ENCODE peak calls at places on chromosome 18, in ten cellular contexts. H is H9; J is left ventricle myocardium inferior; A is CD8-positive, alpha-beta T cell; T is tibial nerve; X is pancreas; B is Karpas-422; I is HCT116; G is heart right ventricle; D is mammary epithelial cell. N is an unnamed sample. For H3K27me3, the result is how much of the 10 kb centered on the place peaks cover.

GRCh38 chr18:2444201-2444875 is 127.0 kb downstream of the METTL4 start:
- DNase-seq in H (no peak), J (no peak), A (no peak), T (no peak), X (no peak), B (no peak), I (no peak), G (no peak), D (no peak), N (no peak)

GRCh38 chr18:28778706-28779105 is 601.8 kb upstream of the CDH2 start:
- DNase-seq in H (no peak), J (no peak), A (no peak), T (no peak), X (no peak), B (no peak), I (no peak), G (no peak), D (no peak), N (no peak)

GRCh38 chr18:27964811-27965210 is 212.1 kb downstream of the CDH2 start:
- DNase-seq in H (no peak), J (no peak), A (no peak), T (no peak), X (no peak), B (no peak), I (no peak), G (no peak), D (peak), N (no peak)

GRCh38 chr18:9739516-9739915 is 31.4 kb downstream of the RAB31 start:
- DNase-seq in H (no peak), J (no peak), A (no peak), T (no peak), X (no peak), B (peak), I (no peak), G (no peak), D (no peak), N (no peak)

GRCh38 chr18:11153096-11153495 is 3.7 kb upstream of the PIEZO2 start:
- DNase-seq in H (no peak), J (no peak), A (no peak), T (no peak), X (no peak), B (no peak), I (no peak), G (no peak), D (no peak), N (no peak)

GRCh38 chr18:51867767-51868166 is 472.2 kb upstream of the DCC start:
- DNase-seq in H (no peak), J (no peak), A (no peak), T (no peak), X (no peak), B (peak), I (no peak), G (no peak), D (peak), N (no peak)

GRCh38 chr18:62448426-62448825 is 74.4 kb upstream of the ZCCHC2 start:
- DNase-seq in H (no peak), J (no peak), A (no peak), T (no peak), X (no peak), B (no peak), I (no peak), G (no peak), D (no peak), N (no peak)

GRCh38 chr18:49569701-49570100 is 7.8 kb downstream of the LIPG start:
- DNase-seq in H (no peak), J (no peak), A (no peak), T (no peak), X (no peak), B (no peak), I (no peak), G (no peak), D (peak), N (no peak)

GRCh38 chr18:8797206-8797605 is 91.8 kb downstream of the MTCL1 start:
- DNase-seq in H (no peak), J (no peak), A (no peak), T (no peak), X (no peak), B (no peak), I (no peak), G (no peak), D (no peak), N (peak)

GRCh38 chr18:49183921-49184320 is 233.2 kb upstream of the SMAD7 start:
- DNase-seq in H (no peak), J (no peak), A (no peak), T (no peak), X (no peak), B (no peak), I (no peak), G (no peak), D (no peak), N (no peak)

GRCh38 chr18:4106407-4107033 is 348.6 kb downstream of the DLGAP1 start:
- DNase-seq in H (peak), J (peak), A (peak), T (peak), X (no peak), B (peak), I (peak), G (peak), D (peak), N (no peak)

GRCh38 chr18:74370163-74370562 is 54.5 kb downstream of the C18orf63 start:
- DNase-seq in H (no peak), J (no peak), A (no peak), T (no peak), X (no peak), B (no peak), I (no peak), G (no peak), D (no peak), N (no peak)

GRCh38 chr18:48142353-48142752 is 211.9 kb upstream of the SMAD2 start:
- DNase-seq in H (no peak), J (no peak), A (no peak), T (no peak), X (no peak), B (no peak), I (no peak), G (no peak), D (no peak), N (no peak)
- H3K27me3 ChIP-seq in H (under half), J (under half), A (under half), T (under half), X (under half), B (under half), I (under half), G (under half), D (under half), N (under half)

GRCh38 chr18:58174285-58174684 is 130.3 kb downstream of the NEDD4L start:
- DNase-seq in H (peak), J (no peak), A (no peak), T (no peak), X (no peak), B (no peak), I (no peak), G (no peak), D (no peak), N (no peak)

GRCh38 chr18:58168986-58169385 is 125.0 kb downstream of the NEDD4L start:
- DNase-seq in H (no peak), J (no peak), A (no peak), T (no peak), X (no peak), B (no peak), I (no peak), G (no peak), D (no peak), N (no peak)

GRCh38 chr18:58169472-58169871 is 125.4 kb downstream of the NEDD4L start:
- DNase-seq in H (no peak), J (no peak), A (no peak), T (no peak), X (no peak), B (no peak), I (no peak), G (no peak), D (no peak), N (peak)

GRCh38 chr18:58175122-58175687 is 131.2 kb downstream of the NEDD4L start:
- DNase-seq in H (no peak), J (no peak), A (no peak), T (no peak), X (no peak), B (no peak), I (no peak), G (no peak), D (no peak), N (no peak)

DNA sequence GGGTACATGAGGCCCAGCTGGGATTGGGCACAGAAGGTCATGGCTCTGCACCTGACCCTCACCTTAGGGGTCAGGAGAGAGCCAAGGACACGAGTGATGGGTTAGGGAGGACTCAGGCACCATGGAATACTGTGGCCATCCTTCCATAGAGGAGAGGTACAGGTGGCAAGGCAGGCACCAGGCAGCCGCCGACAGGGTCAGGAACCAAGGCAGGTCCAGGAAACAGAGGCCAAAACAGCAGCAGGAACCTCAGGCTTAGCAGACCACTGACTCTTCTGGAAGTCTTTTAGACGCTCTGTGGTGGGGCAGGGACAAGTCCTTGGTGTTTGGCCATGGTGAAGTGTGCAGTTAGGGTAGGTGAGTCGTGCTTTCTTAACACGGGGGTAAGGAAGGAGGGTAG is 128.0 kb downstream of the NEDD4L start:
- DNase-seq in H (peak), J (no peak), A (no peak), T (no peak), X (no peak), B (no peak), I (no peak), G (no peak), D (no peak), N (no peak)
- H3K27me3 ChIP-seq in H (under half), J (under half), A (under half), T (under half), X (under half), B (under half), I (under half), G (under half), D (under half), N (under half)

DNA sequence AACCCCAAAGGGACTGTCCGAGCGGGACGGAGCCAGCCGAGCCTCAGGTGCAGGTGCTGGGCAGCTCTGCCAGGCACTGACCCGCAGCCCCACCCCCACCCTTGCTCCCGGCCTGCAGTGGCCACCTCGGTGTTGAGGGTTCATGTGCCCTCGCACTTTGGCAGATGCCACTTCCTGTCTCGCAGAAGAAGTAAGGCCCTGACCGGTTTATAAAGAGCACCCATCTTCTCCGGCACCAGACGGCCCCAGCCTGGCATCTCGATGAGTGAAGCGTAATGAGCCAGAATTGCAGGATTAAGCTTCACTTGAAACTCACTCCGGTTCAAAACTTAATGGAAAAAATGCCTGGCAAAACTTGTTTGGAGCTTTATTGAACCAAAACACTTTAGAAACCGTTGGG is 10.9 kb upstream of the NFATC1 start:
- DNase-seq in H (no peak), J (no peak), A (no peak), T (no peak), X (no peak), B (no peak), I (no peak), G (no peak), D (no peak), N (no peak)
- H3K27me3 ChIP-seq in H (under half), J (under half), A (under half), T (under half), X (under half), B (under half), I (under half), G (under half), D (under half), N (under half)

GRCh38 chr18:32767400-32767799 is 5.4 kb downstream of the KLHL14 start:
- DNase-seq in H (no peak), J (no peak), A (no peak), T (no peak), X (no peak), B (peak), I (no peak), G (no peak), D (no peak), N (no peak)
- H3K27me3 ChIP-seq in H (under half), J (half or more), A (under half), T (under half), X (under half), B (under half), I (under half), G (under half), D (under half), N (under half)

GRCh38 chr18:26657618-26658581 is 109.5 kb upstream of the KCTD1 start:
- DNase-seq in H (no peak), J (no peak), A (no peak), T (no peak), X (no peak), B (no peak), I (no peak), G (no peak), D (no peak), N (no peak)
- H3K27me3 ChIP-seq in H (under half), J (under half), A (under half), T (under half), X (under half), B (under half), I (half or more), G (under half), D (under half), N (under half)

GRCh38 chr18:79521806-79522205 is 126.1 kb downstream of the NFATC1 start:
- DNase-seq in H (no peak), J (no peak), A (no peak), T (no peak), X (no peak), B (no peak), I (no peak), G (no peak), D (no peak), N (no peak)
- H3K27me3 ChIP-seq in H (under half), J (under half), A (under half), T (under half), X (under half), B (under half), I (under half), G (under half), D (under half), N (under half)

GRCh38 chr18:34495434-34495833 is 214.7 kb upstream of the DTNA start:
- DNase-seq in H (no peak), J (no peak), A (no peak), T (no peak), X (no peak), B (no peak), I (no peak), G (no peak), D (no peak), N (no peak)
- H3K27me3 ChIP-seq in H (under half), J (under half), A (under half), T (under half), X (under half), B (under half), I (under half), G (under half), D (under half), N (under half)